ENCODE peak calls at places on chromosomes 7 and 10, in six cellular contexts. One of them, this sample, is unnamed.

GRCh38 chr10:10605551-10606081 is 412.1 kb upstream of the CELF2 start:
- DNase-seq in endodermal cell: no peak
- DNase-seq in HCT116: no peak
- DNase-seq in retinal pigment epithelial cell: peak
- DNase-seq in glutamatergic neuron: no peak
- DNase-seq in osteocyte: no peak
- DNase-seq in this sample: no peak

GRCh38 chr10:44675086-44675874 is 235.9 kb upstream of the TMEM72 start:
- DNase-seq in endodermal cell: no peak
- DNase-seq in HCT116: no peak
- DNase-seq in retinal pigment epithelial cell: no peak
- DNase-seq in glutamatergic neuron: no peak
- DNase-seq in osteocyte: no peak
- DNase-seq in this sample: no peak

GRCh38 chr10:43622022-43622421 is 15.8 kb downstream of the ZNF485 start:
- DNase-seq in endodermal cell: no peak
- DNase-seq in HCT116: no peak
- DNase-seq in retinal pigment epithelial cell: no peak
- DNase-seq in glutamatergic neuron: no peak
- DNase-seq in osteocyte: no peak
- DNase-seq in this sample: no peak

GRCh38 chr10:124699471-124700292 is 44.5 kb downstream of the FAM53B start:
- DNase-seq in endodermal cell: no peak
- DNase-seq in HCT116: no peak
- DNase-seq in retinal pigment epithelial cell: no peak
- DNase-seq in glutamatergic neuron: no peak
- DNase-seq in osteocyte: no peak
- DNase-seq in this sample: no peak

GRCh38 chr10:106705576-106706526 is 458.7 kb downstream of the SORCS1 start:
- DNase-seq in endodermal cell: peak
- DNase-seq in HCT116: peak
- DNase-seq in retinal pigment epithelial cell: peak
- DNase-seq in glutamatergic neuron: peak
- DNase-seq in osteocyte: no peak
- DNase-seq in this sample: peak

GRCh38 chr10:75143353-75143752 is 31.9 kb downstream of the SAMD8 start:
- DNase-seq in endodermal cell: no peak
- DNase-seq in HCT116: no peak
- DNase-seq in retinal pigment epithelial cell: no peak
- DNase-seq in glutamatergic neuron: no peak
- DNase-seq in osteocyte: no peak
- DNase-seq in this sample: no peak

GRCh38 chr7:2873686-2874551 is 29.8 kb upstream of the GNA12 start:
- DNase-seq in endodermal cell: peak
- DNase-seq in HCT116: peak
- DNase-seq in retinal pigment epithelial cell: peak
- DNase-seq in glutamatergic neuron: no peak
- DNase-seq in osteocyte: no peak
- DNase-seq in this sample: no peak

GRCh38 chr7:106176414-106177294 is 64.5 kb upstream of the SYPL1 start:
- DNase-seq in endodermal cell: peak
- DNase-seq in HCT116: peak
- DNase-seq in retinal pigment epithelial cell: no peak
- DNase-seq in glutamatergic neuron: peak
- DNase-seq in osteocyte: peak
- DNase-seq in this sample: peak

GRCh38 chr7:8261711-8262695 is at the start of gene ICA1:
- DNase-seq in endodermal cell: peak
- DNase-seq in HCT116: no peak
- DNase-seq in retinal pigment epithelial cell: peak
- DNase-seq in glutamatergic neuron: peak
- DNase-seq in osteocyte: peak
- DNase-seq in this sample: peak

GRCh38 chr10:71531485-71532446 is 135.0 kb downstream of the CDH23 start:
- DNase-seq in endodermal cell: no peak
- DNase-seq in HCT116: no peak
- DNase-seq in retinal pigment epithelial cell: no peak
- DNase-seq in glutamatergic neuron: peak
- DNase-seq in osteocyte: no peak
- DNase-seq in this sample: no peak

GRCh38 chr10:131238669-131239280 is 72.7 kb downstream of the TCERG1L start:
- DNase-seq in endodermal cell: no peak
- DNase-seq in HCT116: no peak
- DNase-seq in retinal pigment epithelial cell: no peak
- DNase-seq in glutamatergic neuron: no peak
- DNase-seq in osteocyte: no peak
- DNase-seq in this sample: no peak

GRCh38 chr7:124263232-124263827 is 230.5 kb upstream of the TMEM229A start:
- DNase-seq in endodermal cell: peak
- DNase-seq in HCT116: peak
- DNase-seq in retinal pigment epithelial cell: peak
- DNase-seq in glutamatergic neuron: peak
- DNase-seq in osteocyte: no peak
- DNase-seq in this sample: no peak

GRCh38 chr7:96401200-96401599 is 79.3 kb upstream of the SLC25A13 start:
- DNase-seq in endodermal cell: no peak
- DNase-seq in HCT116: no peak
- DNase-seq in retinal pigment epithelial cell: no peak
- DNase-seq in glutamatergic neuron: no peak
- DNase-seq in osteocyte: no peak
- DNase-seq in this sample: no peak

GRCh38 chr10:119203006-119203405 is 4.4 kb upstream of the GRK5 start:
- DNase-seq in endodermal cell: no peak
- DNase-seq in HCT116: no peak
- DNase-seq in retinal pigment epithelial cell: peak
- DNase-seq in glutamatergic neuron: no peak
- DNase-seq in osteocyte: no peak
- DNase-seq in this sample: no peak

DNA sequence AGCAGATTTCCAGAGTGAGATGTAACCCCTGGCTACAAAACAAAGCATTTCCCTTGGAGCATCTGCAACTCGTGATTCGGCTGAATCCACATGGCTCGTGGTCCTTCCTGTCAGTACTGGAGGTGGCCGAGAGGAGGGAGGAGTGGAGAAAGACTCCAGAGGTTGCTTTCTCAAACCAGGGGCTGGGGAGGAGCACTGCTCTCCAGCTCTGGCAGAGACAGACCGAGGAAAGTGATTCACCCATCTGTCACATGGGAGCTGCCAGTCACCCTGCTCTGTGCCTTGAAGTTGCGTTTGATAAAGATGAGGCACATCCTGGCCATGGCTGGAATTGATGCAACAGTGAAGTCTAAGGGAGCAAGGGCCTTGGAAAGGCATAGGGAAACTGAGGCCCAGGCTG is 72.8 kb downstream of the COL13A1 start:
- DNase-seq in endodermal cell: no peak
- DNase-seq in HCT116: no peak
- DNase-seq in retinal pigment epithelial cell: no peak
- DNase-seq in glutamatergic neuron: no peak
- DNase-seq in osteocyte: no peak
- DNase-seq in this sample: no peak
- TF ChIP-seq CTCF in endodermal cell: no peak
- TF ChIP-seq CTCF in HCT116: no peak
- TF ChIP-seq CTCF in retinal pigment epithelial cell: no peak
- TF ChIP-seq CTCF in glutamatergic neuron: no peak
- TF ChIP-seq CTCF in osteocyte: no peak
- TF ChIP-seq CTCF in this sample: no peak

GRCh38 chr10:63735305-63735704 is 214.1 kb downstream of the REEP3 start:
- DNase-seq in endodermal cell: no peak
- DNase-seq in HCT116: no peak
- DNase-seq in retinal pigment epithelial cell: no peak
- DNase-seq in glutamatergic neuron: no peak
- DNase-seq in osteocyte: no peak
- DNase-seq in this sample: no peak

GRCh38 chr10:63744060-63744941 is 223.1 kb downstream of the REEP3 start:
- DNase-seq in endodermal cell: no peak
- DNase-seq in HCT116: no peak
- DNase-seq in retinal pigment epithelial cell: no peak
- DNase-seq in glutamatergic neuron: no peak
- DNase-seq in osteocyte: no peak
- DNase-seq in this sample: no peak

GRCh38 chr10:63738410-63738809 is 217.2 kb downstream of the REEP3 start:
- DNase-seq in endodermal cell: peak
- DNase-seq in HCT116: peak
- DNase-seq in retinal pigment epithelial cell: no peak
- DNase-seq in glutamatergic neuron: no peak
- DNase-seq in osteocyte: no peak
- DNase-seq in this sample: no peak
- TF ChIP-seq CTCF in endodermal cell: no peak
- TF ChIP-seq CTCF in HCT116: no peak
- TF ChIP-seq CTCF in retinal pigment epithelial cell: no peak
- TF ChIP-seq CTCF in glutamatergic neuron: no peak
- TF ChIP-seq CTCF in osteocyte: no peak
- TF ChIP-seq CTCF in this sample: no peak

GRCh38 chr10:37496061-37496460 is 361.3 kb downstream of the ZNF248 start:
- DNase-seq in endodermal cell: no peak
- DNase-seq in HCT116: no peak
- DNase-seq in retinal pigment epithelial cell: no peak
- DNase-seq in glutamatergic neuron: no peak
- DNase-seq in osteocyte: no peak
- DNase-seq in this sample: no peak

GRCh38 chr10:37489658-37490003 is 364.2 kb downstream of the ANKRD30A start:
- DNase-seq in endodermal cell: no peak
- DNase-seq in HCT116: no peak
- DNase-seq in retinal pigment epithelial cell: no peak
- DNase-seq in glutamatergic neuron: no peak
- DNase-seq in osteocyte: no peak
- DNase-seq in this sample: no peak

GRCh38 chr10:37490266-37490665 is 364.9 kb downstream of the ANKRD30A start:
- DNase-seq in endodermal cell: no peak
- DNase-seq in HCT116: no peak
- DNase-seq in retinal pigment epithelial cell: no peak
- DNase-seq in glutamatergic neuron: no peak
- DNase-seq in osteocyte: peak
- DNase-seq in this sample: no peak

GRCh38 chr10:37495415-37495814 is 362.0 kb downstream of the ZNF248 start:
- DNase-seq in endodermal cell: no peak
- DNase-seq in HCT116: no peak
- DNase-seq in retinal pigment epithelial cell: no peak
- DNase-seq in glutamatergic neuron: no peak
- DNase-seq in osteocyte: no peak
- DNase-seq in this sample: no peak
- TF ChIP-seq CTCF in endodermal cell: peak
- TF ChIP-seq CTCF in HCT116: no peak
- TF ChIP-seq CTCF in retinal pigment epithelial cell: no peak
- TF ChIP-seq CTCF in glutamatergic neuron: peak
- TF ChIP-seq CTCF in osteocyte: no peak
- TF ChIP-seq CTCF in this sample: no peak

GRCh38 chr7:99734987-99735386 is at the start of gene CYP3A7:
- DNase-seq in endodermal cell: no peak
- DNase-seq in HCT116: no peak
- DNase-seq in retinal pigment epithelial cell: no peak
- DNase-seq in glutamatergic neuron: no peak
- DNase-seq in osteocyte: no peak
- DNase-seq in this sample: no peak

GRCh38 chr7:99730992-99731391 is 4.0 kb downstream of the CYP3A7 start:
- DNase-seq in endodermal cell: no peak
- DNase-seq in HCT116: no peak
- DNase-seq in retinal pigment epithelial cell: no peak
- DNase-seq in glutamatergic neuron: no peak
- DNase-seq in osteocyte: no peak
- DNase-seq in this sample: no peak

GRCh38 chr7:99731638-99732374 is 3.2 kb downstream of the CYP3A7 start:
- DNase-seq in endodermal cell: no peak
- DNase-seq in HCT116: no peak
- DNase-seq in retinal pigment epithelial cell: no peak
- DNase-seq in glutamatergic neuron: no peak
- DNase-seq in osteocyte: no peak
- DNase-seq in this sample: no peak

GRCh38 chr7:99733003-99733402 is 2.0 kb downstream of the CYP3A7 start:
- DNase-seq in endodermal cell: no peak
- DNase-seq in HCT116: no peak
- DNase-seq in retinal pigment epithelial cell: no peak
- DNase-seq in glutamatergic neuron: no peak
- DNase-seq in osteocyte: no peak
- DNase-seq in this sample: no peak

DNA sequence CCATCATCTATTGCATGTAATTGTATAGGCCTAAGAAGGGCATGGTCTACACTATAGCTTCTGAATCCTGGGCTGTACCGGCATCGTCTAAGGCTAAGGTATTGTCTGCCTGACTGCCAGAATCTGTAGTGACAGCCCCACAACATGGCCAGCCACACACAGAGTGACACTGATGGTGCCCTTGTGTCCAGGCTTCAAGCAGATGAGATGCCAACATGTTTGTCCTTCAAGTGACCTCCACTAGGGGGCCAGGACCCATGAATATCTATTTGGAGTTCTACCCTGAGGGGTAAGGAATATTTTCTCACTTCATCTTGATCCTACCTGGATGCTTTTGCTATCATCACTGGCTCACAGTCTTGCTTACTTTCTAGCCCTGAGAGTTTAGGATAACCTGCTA is 1.5 kb downstream of the CYP3A7 start:
- DNase-seq in endodermal cell: peak
- DNase-seq in HCT116: no peak
- DNase-seq in retinal pigment epithelial cell: no peak
- DNase-seq in glutamatergic neuron: no peak
- DNase-seq in osteocyte: no peak
- DNase-seq in this sample: peak
- TF ChIP-seq CTCF in endodermal cell: peak
- TF ChIP-seq CTCF in HCT116: peak
- TF ChIP-seq CTCF in retinal pigment epithelial cell: peak
- TF ChIP-seq CTCF in glutamatergic neuron: no peak
- TF ChIP-seq CTCF in osteocyte: no peak
- TF ChIP-seq CTCF in this sample: peak

DNA sequence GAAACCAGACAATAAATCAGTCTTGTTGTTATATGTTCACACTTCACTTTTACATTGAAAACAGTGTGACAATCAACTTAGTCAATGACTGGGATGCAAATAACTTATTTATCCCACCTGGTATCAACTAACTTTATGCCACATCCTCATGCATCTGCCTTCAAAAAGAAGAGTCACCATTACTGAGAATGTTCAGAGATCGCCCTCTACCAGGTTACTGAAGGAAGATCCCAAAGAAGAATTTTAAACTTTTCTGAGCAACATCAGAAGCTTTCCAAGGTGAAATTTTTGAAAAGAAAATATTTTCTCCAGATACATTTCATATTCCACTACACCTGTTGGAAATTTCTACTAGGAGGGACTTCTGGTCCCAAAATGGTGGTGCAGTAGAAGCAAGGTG is 359.5 kb downstream of the PTPRN2 start:
- DNase-seq in endodermal cell: no peak
- DNase-seq in HCT116: no peak
- DNase-seq in retinal pigment epithelial cell: no peak
- DNase-seq in glutamatergic neuron: no peak
- DNase-seq in osteocyte: no peak
- DNase-seq in this sample: no peak
- TF ChIP-seq CTCF in endodermal cell: peak
- TF ChIP-seq CTCF in HCT116: no peak
- TF ChIP-seq CTCF in retinal pigment epithelial cell: no peak
- TF ChIP-seq CTCF in glutamatergic neuron: no peak
- TF ChIP-seq CTCF in osteocyte: no peak
- TF ChIP-seq CTCF in this sample: no peak